ENCODE peak calls at places on chromosome 4, in six cellular contexts. One of them, this sample, is unnamed.

GRCh38 chr4:173169178-173169427 is 492 bp downstream of the GALNT7 start:
- DNase-seq in tibial nerve: no peak
- DNase-seq in AG09309: no peak
- DNase-seq in tibial artery: no peak
- DNase-seq in mammary epithelial cell: no peak
- DNase-seq in fibroblast of pulmonary artery: no peak
- DNase-seq in this sample: no peak

GRCh38 chr4:14564281-14564680 is 438.0 kb upstream of the CPEB2 start:
- DNase-seq in mammary epithelial cell: no peak
- DNase-seq in tibial nerve: no peak
- DNase-seq in tibial artery: no peak
- DNase-seq in fibroblast of pulmonary artery: no peak
- DNase-seq in AG09309: no peak
- DNase-seq in this sample: no peak

GRCh38 chr4:164949448-164950118 is 27.9 kb downstream of the TRIM61 start:
- DNase-seq in mammary epithelial cell: peak; percentile 27
- DNase-seq in fibroblast of pulmonary artery: no peak
- DNase-seq in tibial nerve: no peak
- DNase-seq in tibial artery: no peak
- DNase-seq in AG09309: no peak
- DNase-seq in this sample: no peak

GRCh38 chr4:140156529-140157171 is 2.7 kb upstream of the MAML3 start:
- DNase-seq in mammary epithelial cell: no peak
- DNase-seq in fibroblast of pulmonary artery: no peak
- DNase-seq in tibial artery: no peak
- DNase-seq in AG09309: no peak
- DNase-seq in tibial nerve: no peak
- DNase-seq in this sample: no peak

GRCh38 chr4:124529131-124529530 is 183.4 kb downstream of the ANKRD50 start:
- DNase-seq in fibroblast of pulmonary artery: no peak
- DNase-seq in tibial artery: no peak
- DNase-seq in AG09309: peak; percentile 29
- DNase-seq in tibial nerve: no peak
- DNase-seq in mammary epithelial cell: no peak
- DNase-seq in this sample: no peak

GRCh38 chr4:111806331-111806730 is 338.9 kb upstream of the FAM241A start:
- DNase-seq in tibial nerve: no peak
- DNase-seq in mammary epithelial cell: no peak
- DNase-seq in fibroblast of pulmonary artery: no peak
- DNase-seq in tibial artery: no peak
- DNase-seq in AG09309: no peak
- DNase-seq in this sample: no peak

GRCh38 chr4:123606946-123607542 is 210.4 kb downstream of the SPRY1 start:
- DNase-seq in AG09309: no peak
- DNase-seq in tibial nerve: no peak
- DNase-seq in tibial artery: no peak
- DNase-seq in mammary epithelial cell: no peak
- DNase-seq in fibroblast of pulmonary artery: no peak
- DNase-seq in this sample: no peak

GRCh38 chr4:73434311-73434710 is 1.7 kb upstream of the AFP start:
- DNase-seq in mammary epithelial cell: no peak
- DNase-seq in tibial artery: no peak
- DNase-seq in AG09309: no peak
- DNase-seq in tibial nerve: no peak
- DNase-seq in fibroblast of pulmonary artery: peak; percentile 18
- DNase-seq in this sample: no peak

GRCh38 chr4:80374180-80374579 is 38.6 kb downstream of the CFAP299 start:
- DNase-seq in fibroblast of pulmonary artery: no peak
- DNase-seq in tibial artery: no peak
- DNase-seq in tibial nerve: no peak
- DNase-seq in mammary epithelial cell: no peak
- DNase-seq in AG09309: no peak
- DNase-seq in this sample: no peak

GRCh38 chr4:40980318-40980883 is 230.6 kb downstream of the NSUN7 start:
- DNase-seq in AG09309: no peak
- DNase-seq in mammary epithelial cell: peak; percentile 15
- DNase-seq in tibial artery: no peak
- DNase-seq in tibial nerve: no peak
- DNase-seq in fibroblast of pulmonary artery: peak; percentile 58
- DNase-seq in this sample: no peak

GRCh38 chr4:8293131-8293975 is 23.8 kb downstream of the HTRA3 start:
- DNase-seq in tibial nerve: no peak
- DNase-seq in mammary epithelial cell: no peak
- DNase-seq in tibial artery: no peak
- DNase-seq in AG09309: no peak
- DNase-seq in fibroblast of pulmonary artery: no peak
- DNase-seq in this sample: no peak

GRCh38 chr4:168028970-168029610 is 63.2 kb upstream of the ANXA10 start:
- DNase-seq in fibroblast of pulmonary artery: no peak
- DNase-seq in AG09309: no peak
- DNase-seq in mammary epithelial cell: peak; percentile 30
- DNase-seq in tibial artery: no peak
- DNase-seq in tibial nerve: no peak
- DNase-seq in this sample: no peak

DNA sequence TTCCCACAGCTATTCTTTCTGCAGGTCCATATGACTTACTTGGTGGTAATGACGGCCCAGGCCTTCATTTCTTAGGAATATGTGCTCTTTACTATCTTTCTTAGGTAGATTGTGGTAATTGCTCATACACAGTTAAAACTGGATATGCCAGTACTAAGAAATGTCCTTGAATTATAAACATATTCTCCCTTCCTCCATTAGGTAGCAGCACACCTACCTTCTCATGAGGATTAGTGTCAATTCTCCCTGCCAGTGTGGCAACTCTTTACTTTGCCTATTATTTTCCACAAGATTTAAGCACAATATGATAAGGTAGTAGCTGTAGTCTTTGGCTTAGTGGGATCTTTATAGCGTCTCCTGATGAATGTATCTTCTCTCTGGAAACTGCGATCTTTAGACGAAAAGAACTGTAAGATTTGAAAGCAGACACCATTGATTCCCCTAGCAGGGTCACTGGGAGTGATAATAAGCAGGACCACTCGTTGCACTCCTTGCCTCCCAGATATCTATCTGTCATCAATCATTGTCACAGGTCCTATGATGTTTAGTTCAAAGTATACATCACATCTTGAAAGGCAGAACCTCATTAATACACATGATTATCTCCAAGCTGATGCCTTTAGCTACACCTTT is 1240.7 kb downstream of the C4orf33 start:
- DNase-seq in tibial artery: no peak
- DNase-seq in mammary epithelial cell: no peak
- DNase-seq in tibial nerve: no peak
- DNase-seq in AG09309: no peak
- DNase-seq in fibroblast of pulmonary artery: peak; percentile 41
- DNase-seq in this sample: no peak
- TF ChIP-seq CTCF in tibial artery: no peak
- TF ChIP-seq CTCF in mammary epithelial cell: peak; percentile 39
- TF ChIP-seq CTCF in tibial nerve: no peak
- TF ChIP-seq CTCF in AG09309: peak; percentile 4
- TF ChIP-seq CTCF in fibroblast of pulmonary artery: peak; percentile 54
- TF ChIP-seq CTCF in this sample: peak; percentile 46

GRCh38 chr4:2839060-2839459 is 4.6 kb upstream of the ADD1 start:
- DNase-seq in tibial nerve: no peak
- DNase-seq in tibial artery: no peak
- DNase-seq in mammary epithelial cell: no peak
- DNase-seq in AG09309: no peak
- DNase-seq in fibroblast of pulmonary artery: no peak
- DNase-seq in this sample: no peak
- H3K4me3 ChIP-seq in tibial nerve: no peak overlapping the region
- H3K4me3 ChIP-seq in tibial artery: no peak overlapping the region
- H3K4me3 ChIP-seq in mammary epithelial cell: no peak overlapping the region
- H3K4me3 ChIP-seq in AG09309: no peak overlapping the region
- H3K4me3 ChIP-seq in fibroblast of pulmonary artery: no peak overlapping the region
- H3K4me3 ChIP-seq in this sample: no peak overlapping the region

GRCh38 chr4:77697860-77698599 is 92.4 kb downstream of the CXCL13 start:
- DNase-seq in tibial nerve: no peak
- DNase-seq in fibroblast of pulmonary artery: peak; percentile 84
- DNase-seq in tibial artery: no peak
- DNase-seq in AG09309: peak; percentile 17
- DNase-seq in mammary epithelial cell: peak; percentile 64
- DNase-seq in this sample: peak; percentile 10
- TF ChIP-seq CTCF in tibial nerve: peak; percentile 16
- TF ChIP-seq CTCF in fibroblast of pulmonary artery: peak; percentile 72
- TF ChIP-seq CTCF in tibial artery: no peak
- TF ChIP-seq CTCF in AG09309: peak; percentile 62
- TF ChIP-seq CTCF in mammary epithelial cell: peak; percentile 63
- TF ChIP-seq CTCF in this sample: peak; percentile 63

DNA sequence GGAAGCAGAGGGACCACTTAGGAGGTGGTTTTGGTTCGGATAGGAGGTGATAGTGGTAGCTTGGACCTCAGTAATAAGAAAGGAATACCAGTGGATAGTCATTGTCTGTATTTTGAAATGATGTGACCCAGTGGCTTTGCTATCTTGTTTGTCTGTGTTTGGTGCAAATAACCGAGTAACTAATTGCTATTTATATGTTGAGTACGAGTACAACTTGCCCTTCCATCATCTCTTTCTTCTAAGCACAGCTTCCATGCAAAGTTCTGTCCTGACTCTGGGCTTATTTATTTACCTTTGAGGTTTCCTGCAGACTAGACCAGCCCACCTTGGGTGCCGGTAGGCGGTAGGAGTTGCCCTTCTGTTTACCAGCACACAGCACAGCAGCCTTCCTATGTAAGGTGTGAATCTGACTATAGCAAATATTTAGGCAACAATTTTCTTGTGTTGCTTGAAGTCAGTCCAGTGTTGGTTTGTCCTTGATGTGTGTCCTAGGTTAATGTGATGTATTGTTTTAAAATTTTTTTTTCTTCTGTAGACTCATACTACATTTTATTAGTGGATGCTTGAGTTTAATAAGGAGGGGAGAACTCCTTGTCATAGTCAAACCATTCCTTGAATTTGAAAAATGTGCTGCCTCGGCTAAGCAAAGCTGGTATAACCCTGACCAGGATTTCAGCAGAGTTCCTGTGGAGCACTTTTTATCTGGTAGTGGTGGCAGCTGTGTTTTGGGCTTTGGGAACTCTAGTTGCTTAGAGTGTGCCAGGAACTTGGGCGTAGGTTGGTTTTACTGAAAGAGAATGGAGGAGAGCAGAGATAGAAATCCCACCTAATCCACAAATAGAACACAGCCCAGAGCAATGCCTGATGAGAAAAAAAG is 21.9 kb downstream of the PTTG2 start:
- DNase-seq in AG09309: peak; percentile 17
- DNase-seq in mammary epithelial cell: no peak
- DNase-seq in tibial artery: no peak
- DNase-seq in tibial nerve: no peak
- DNase-seq in fibroblast of pulmonary artery: peak; percentile 29
- DNase-seq in this sample: peak; percentile 51
- H3K4me3 ChIP-seq in AG09309: no peak overlapping the region
- H3K4me3 ChIP-seq in mammary epithelial cell: no peak overlapping the region
- H3K4me3 ChIP-seq in tibial artery: no peak overlapping the region
- H3K4me3 ChIP-seq in tibial nerve: no peak overlapping the region
- H3K4me3 ChIP-seq in fibroblast of pulmonary artery: no peak overlapping the region
- H3K4me3 ChIP-seq in this sample: no peak overlapping the region

GRCh38 chr4:2243682-2244380 is 1.9 kb upstream of the HAUS3 start:
- DNase-seq in tibial artery: peak; percentile 72
- DNase-seq in tibial nerve: peak; percentile 67
- DNase-seq in mammary epithelial cell: no peak
- DNase-seq in fibroblast of pulmonary artery: peak; percentile 65
- DNase-seq in AG09309: no peak
- DNase-seq in this sample: no peak

GRCh38 chr4:2244947-2245786 is 3.2 kb upstream of the HAUS3 start:
- DNase-seq in tibial artery: no peak
- DNase-seq in fibroblast of pulmonary artery: no peak
- DNase-seq in AG09309: no peak
- DNase-seq in tibial nerve: no peak
- DNase-seq in mammary epithelial cell: no peak
- DNase-seq in this sample: no peak

GRCh38 chr4:2241410-2242353 is at the start of the genes HAUS3 and POLN:
- DNase-seq in mammary epithelial cell: peak; percentile 97
- DNase-seq in fibroblast of pulmonary artery: peak; percentile 98
- DNase-seq in AG09309: peak; percentile 81
- DNase-seq in tibial nerve: peak; percentile 98
- DNase-seq in tibial artery: peak; percentile 97
- DNase-seq in this sample: peak; percentile 89

GRCh38 chr4:2237267-2237666 is 4.7 kb downstream of the HAUS3 start:
- DNase-seq in AG09309: no peak
- DNase-seq in tibial nerve: no peak
- DNase-seq in mammary epithelial cell: no peak
- DNase-seq in fibroblast of pulmonary artery: no peak
- DNase-seq in tibial artery: no peak
- DNase-seq in this sample: no peak

DNA sequence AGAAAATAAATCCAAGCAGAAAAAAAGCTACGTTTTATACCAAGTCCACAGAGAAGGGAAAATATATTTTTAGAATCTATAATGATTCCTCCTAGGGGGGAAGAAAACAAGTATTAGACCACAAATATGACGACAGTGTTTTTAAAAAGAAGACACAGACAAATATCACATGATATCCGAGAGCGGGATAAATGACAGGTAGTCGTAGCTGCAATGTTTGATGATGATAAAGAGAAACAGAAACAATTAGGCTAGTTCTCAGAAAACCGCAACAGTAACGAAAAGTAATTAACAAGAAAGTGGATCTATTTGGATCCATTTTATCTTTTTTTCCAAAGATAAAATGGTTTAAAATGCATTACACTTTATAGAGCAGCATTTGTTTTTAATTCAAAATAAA is 918 bp downstream of the HAUS3 start:
- DNase-seq in fibroblast of pulmonary artery: no peak
- DNase-seq in mammary epithelial cell: no peak
- DNase-seq in tibial nerve: no peak
- DNase-seq in tibial artery: no peak
- DNase-seq in AG09309: no peak
- DNase-seq in this sample: no peak
- TF ChIP-seq CTCF in fibroblast of pulmonary artery: no peak
- TF ChIP-seq CTCF in mammary epithelial cell: no peak
- TF ChIP-seq CTCF in tibial nerve: no peak
- TF ChIP-seq CTCF in tibial artery: no peak
- TF ChIP-seq CTCF in AG09309: no peak
- TF ChIP-seq CTCF in this sample: no peak